ENCODE peak calls at places on chromosomes 5 and 9, in six cellular contexts. R is H1, Z is neuronal stem cell, V is mesendoderm, Y is IMR-90, C is H9. B is an unnamed sample.

GRCh38 chr9:96514108-96514824 is 64.3 kb downstream of the HABP4 start:
- DNase-seq in C (no peak), V (no peak), Y (peak; percentile 73), R (no peak), Z (no peak), B (peak; percentile 93)

GRCh38 chr9:99818439-99818992 is 3.2 kb upstream of the NR4A3 start:
- DNase-seq in C (no peak), V (peak; percentile 31), Z (peak; percentile 38), Y (no peak), R (no peak), B (no peak)

GRCh38 chr5:92942762-92943161 is 638.3 kb downstream of the NR2F1-AS1 start:
- DNase-seq in C (no peak), V (no peak), Y (no peak), Z (no peak), R (no peak), B (no peak)

GRCh38 chr5:110542949-110543348 is 183.5 kb downstream of the TMEM232 start:
- DNase-seq in V (no peak), Y (no peak), C (no peak), R (no peak), Z (no peak), B (no peak)

GRCh38 chr5:138459311-138459710 is 6.0 kb upstream of the EGR1 start:
- DNase-seq in C (no peak), Y (no peak), Z (no peak), R (no peak), V (no peak), B (peak; percentile 36)

GRCh38 chr5:168332042-168332441 is 40.6 kb downstream of the WWC1 start:
- DNase-seq in Z (no peak), Y (no peak), C (no peak), R (no peak), V (no peak), B (no peak)

GRCh38 chr9:78811562-78812276 is 514.8 kb downstream of the PSAT1 start:
- DNase-seq in R (no peak), Z (no peak), Y (peak; percentile 61), V (peak; percentile 2), C (no peak), B (no peak)

GRCh38 chr9:103552712-103553111 is 541.4 kb upstream of the SMC2 start:
- DNase-seq in V (no peak), R (no peak), Y (no peak), C (no peak), Z (no peak), B (no peak)

GRCh38 chr9:109317979-109318671 is 2.7 kb downstream of the EPB41L4B start:
- DNase-seq in R (peak; percentile 61), V (peak; percentile 72), Z (no peak), Y (no peak), C (peak; percentile 72), B (no peak)

GRCh38 chr9:124791106-124791505 is 14.2 kb downstream of the OLFML2A start:
- DNase-seq in V (no peak), Y (no peak), C (no peak), Z (no peak), R (no peak), B (no peak)

GRCh38 chr9:88740844-88741243 is 205.9 kb downstream of the NXNL2 start:
- DNase-seq in V (no peak), Y (no peak), C (no peak), R (no peak), Z (no peak), B (no peak)

GRCh38 chr9:88741335-88741734 is 206.4 kb downstream of the NXNL2 start:
- DNase-seq in C (no peak), V (peak; percentile 55), Y (no peak), R (peak; percentile 77), Z (no peak), B (no peak)

GRCh38 chr9:88739373-88739772 is 204.4 kb downstream of the NXNL2 start:
- DNase-seq in V (no peak), C (no peak), Z (no peak), Y (no peak), R (no peak), B (no peak)

GRCh38 chr9:88745281-88746001 is 210.5 kb downstream of the NXNL2 start:
- DNase-seq in C (no peak), Z (no peak), R (no peak), V (no peak), Y (peak; percentile 95), B (no peak)

DNA sequence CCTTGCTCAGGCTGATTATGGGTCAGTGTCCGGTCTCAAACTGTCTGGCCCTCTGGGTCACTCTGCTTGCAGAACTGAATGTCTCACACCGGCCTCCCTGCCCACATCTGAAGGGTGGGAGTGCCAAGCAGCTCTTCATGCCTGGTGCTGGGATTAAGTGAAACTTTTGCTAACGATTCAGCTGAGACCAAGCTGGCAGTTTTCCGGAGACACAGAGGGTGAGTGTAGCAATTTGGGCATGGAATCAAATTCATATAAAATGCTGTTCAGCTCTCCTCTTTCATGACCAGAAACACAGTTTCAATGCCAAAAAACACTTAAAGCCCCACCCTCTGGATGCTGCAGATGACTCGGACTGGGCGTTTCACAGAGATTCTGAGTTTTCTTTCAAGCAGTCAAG is 207.5 kb downstream of the NXNL2 start:
- DNase-seq in R (no peak), C (no peak), V (no peak), Y (peak; percentile 55), Z (no peak), B (no peak)
- H4K8ac ChIP-seq in R (no peak overlapping the region), C (no peak overlapping the region), V (no peak overlapping the region), Y (peak overlapping the region; percentile 29), Z (no peak overlapping the region), B (no peak overlapping the region)

GRCh38 chr5:149475777-149476176 is 75.5 kb downstream of the CSNK1A1 start:
- DNase-seq in C (no peak), R (no peak), Y (no peak), Z (no peak), V (no peak), B (no peak)

GRCh38 chr5:149472399-149472798 is 78.8 kb downstream of the CSNK1A1 start:
- DNase-seq in V (no peak), Z (no peak), C (no peak), Y (no peak), R (no peak), B (no peak)

GRCh38 chr5:149471406-149472183 is 79.6 kb downstream of the CSNK1A1 start:
- DNase-seq in Z (no peak), Y (peak; percentile 57), C (no peak), V (no peak), R (no peak), B (no peak)

GRCh38 chr5:149474198-149474597 is 77.0 kb downstream of the CSNK1A1 start:
- DNase-seq in Y (no peak), C (no peak), R (no peak), V (no peak), Z (no peak), B (peak; percentile 90)

GRCh38 chr5:149473441-149473840 is 77.8 kb downstream of the CSNK1A1 start:
- DNase-seq in Y (no peak), Z (no peak), R (no peak), V (no peak), C (no peak), B (no peak)
- H4K8ac ChIP-seq in Y (no peak overlapping the region), Z (no peak overlapping the region), R (no peak overlapping the region), V (no peak overlapping the region), C (no peak overlapping the region), B (no peak overlapping the region)

DNA sequence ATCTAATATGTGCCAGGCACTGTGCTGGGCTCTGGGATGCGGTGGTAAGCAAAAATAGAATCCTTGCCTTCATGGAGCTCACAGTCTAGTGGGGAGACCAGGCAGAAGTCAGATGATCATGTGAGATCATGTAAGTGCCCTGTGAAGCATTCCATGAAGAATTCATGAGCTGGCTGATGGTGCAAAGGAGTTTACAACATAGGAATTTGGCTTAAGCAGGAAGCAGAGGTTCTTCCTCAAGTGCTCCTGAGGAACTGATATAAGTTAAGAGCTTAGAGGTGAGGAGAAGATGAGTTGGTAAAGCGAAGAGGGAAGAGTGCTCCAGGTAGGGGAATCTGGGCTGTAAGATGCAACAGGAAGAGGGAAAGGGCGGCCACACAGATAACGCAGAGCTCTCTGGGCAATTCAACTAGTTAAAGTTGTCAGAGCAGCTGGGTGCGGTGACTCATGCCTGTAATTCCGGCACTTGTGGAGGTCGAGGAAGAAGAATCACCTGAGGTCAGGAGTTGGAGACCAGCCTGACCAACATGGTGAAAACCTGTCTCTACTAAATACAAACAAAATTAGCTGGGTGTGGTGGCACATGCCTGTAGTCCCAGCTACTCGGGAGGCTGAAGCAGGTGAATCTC is 78.5 kb upstream of the SPATA31D4 start:
- DNase-seq in C (no peak), Z (no peak), R (no peak), V (peak; percentile 48), Y (no peak), B (no peak)
- H4K8ac ChIP-seq in C (no peak overlapping the region), Z (no peak overlapping the region), R (no peak overlapping the region), V (no peak overlapping the region), Y (no peak overlapping the region), B (no peak overlapping the region)

GRCh38 chr9:106862115-106862945 is 636 bp upstream of the ZNF462 start:
- DNase-seq in C (peak; percentile 74), R (peak; percentile 61), Y (peak; percentile 52), V (peak; percentile 85), Z (peak; percentile 54), B (peak; percentile 47)

GRCh38 chr9:106861585-106862114 is 1.3 kb upstream of the ZNF462 start:
- DNase-seq in Z (no peak), R (no peak), V (peak; percentile 68), C (no peak), Y (no peak), B (peak; percentile 29)

GRCh38 chr9:106864533-106865143 is 1.7 kb downstream of the ZNF462 start:
- DNase-seq in Z (no peak), C (no peak), Y (peak; percentile 43), R (no peak), V (no peak), B (peak; percentile 17)

GRCh38 chr9:106860731-106861584 is 2.0 kb upstream of the ZNF462 start:
- DNase-seq in Z (peak; percentile 61), R (peak; percentile 62), Y (peak; percentile 38), V (peak; percentile 88), C (peak; percentile 55), B (peak; percentile 49)

GRCh38 chr9:106862946-106863740 is at the start of gene ZNF462:
- DNase-seq in Z (peak; percentile 47), Y (peak; percentile 79), R (peak; percentile 54), C (peak; percentile 55), V (peak; percentile 96), B (peak; percentile 74)
- H4K8ac ChIP-seq in Z (no peak within 1 kb of the TSS), Y (peak within 1 kb of the TSS; percentile 82), R (peak within 1 kb of the TSS; percentile 64), C (no peak within 1 kb of the TSS), V (no peak within 1 kb of the TSS), B (peak within 1 kb of the TSS; percentile 43)

GRCh38 chr5:134503937-134504437 is 21.5 kb upstream of the JADE2 start:
- DNase-seq in V (no peak), Y (peak; percentile 60), Z (no peak), C (no peak), R (no peak), B (no peak)
- H4K8ac ChIP-seq in V (no peak overlapping the region), Y (peak overlapping the region; percentile 92), Z (no peak overlapping the region), C (no peak overlapping the region), R (no peak overlapping the region), B (peak overlapping the region; percentile 10)

GRCh38 chr9:129137292-129138143 is 26.3 kb downstream of the PTPA start:
- DNase-seq in Y (no peak), C (no peak), Z (no peak), R (no peak), V (no peak), B (no peak)
- H4K8ac ChIP-seq in Y (peak overlapping the region; percentile 89), C (no peak overlapping the region), Z (no peak overlapping the region), R (no peak overlapping the region), V (no peak overlapping the region), B (peak overlapping the region; percentile 13)

B was measured in trophoblast cell.